ENCODE peak calls at places on chromosomes 13 and 19, in five cellular contexts. F, U, I, P and M are unnamed samples.

GRCh38 chr19:5134683-5135082 is 165.8 kb downstream of the KDM4B start:
- DNase-seq in F (no peak), I (no peak), U (no peak), P (no peak), M (no peak)

GRCh38 chr19:574658-575526 is 2.5 kb downstream of the BSG start:
- DNase-seq in F (peak), P (peak), I (peak), U (no peak), M (peak)

GRCh38 chr13:99086149-99086868 is 108.4 kb upstream of the DOCK9 start:
- DNase-seq in U (peak), I (peak), P (peak), F (peak), M (peak)

GRCh38 chr13:105342421-105342820 is 1193.0 kb downstream of the EFNB2 start:
- DNase-seq in F (no peak), U (no peak), P (no peak), I (no peak), M (no peak)

GRCh38 chr19:41230067-41230857 is 11.2 kb downstream of the AXL start:
- DNase-seq in P (no peak), I (no peak), F (no peak), U (no peak), M (no peak)

GRCh38 chr13:26919311-26919710 is 158.7 kb upstream of the GPR12 start:
- DNase-seq in U (no peak), F (no peak), I (no peak), P (no peak), M (no peak)

GRCh38 chr19:42081584-42082258 is 5.8 kb downstream of the ZNF574 start:
- DNase-seq in I (no peak), P (no peak), U (no peak), F (peak), M (peak)

GRCh38 chr13:36124236-36124822 is 6.9 kb downstream of the DCLK1 start:
- DNase-seq in P (no peak), F (peak), U (no peak), I (no peak), M (peak)

GRCh38 chr13:36766295-36766694 is 52.7 kb upstream of the RFXAP start:
- DNase-seq in F (peak), P (no peak), I (no peak), U (no peak), M (peak)

GRCh38 chr19:40688294-40688693 is 2.2 kb downstream of the NUMBL start:
- DNase-seq in P (no peak), F (no peak), U (no peak), I (no peak), M (no peak)

GRCh38 chr13:79779761-79780160 is 298.8 kb downstream of the NDFIP2 start:
- DNase-seq in F (peak), U (peak), P (no peak), I (no peak), M (peak)

GRCh38 chr19:49441210-49441959 is at the start of gene SLC17A7:
- DNase-seq in F (no peak), U (peak), P (peak), I (peak), M (no peak)

GRCh38 chr19:15487038-15487437 is 7.7 kb upstream of the PGLYRP2 start:
- DNase-seq in F (no peak), I (no peak), U (no peak), P (no peak), M (no peak)

GRCh38 chr13:21069561-21070004 is 8.2 kb upstream of the LATS2 start:
- DNase-seq in I (no peak), P (no peak), U (no peak), F (peak), M (peak)

GRCh38 chr19:42122691-42123607 is 9.3 kb downstream of the POU2F2 start:
- DNase-seq in U (peak), P (no peak), F (no peak), I (no peak), M (no peak)

GRCh38 chr13:114261328-114261965 is 20.0 kb upstream of the UPF3A start:
- DNase-seq in P (peak), F (no peak), U (no peak), I (no peak), M (no peak)

GRCh38 chr19:10566658-10567410 is 1.0 kb upstream of the KRI1 start:
- DNase-seq in I (no peak), F (no peak), U (peak), P (no peak), M (no peak)

GRCh38 chr13:51687928-51688714 is 103.9 kb downstream of the WDFY2 start:
- DNase-seq in I (no peak), P (no peak), U (no peak), F (no peak), M (no peak)

GRCh38 chr13:19759669-19760068 is 23.1 kb downstream of the PSPC1 start:
- DNase-seq in P (no peak), U (no peak), I (no peak), F (no peak), M (no peak)

GRCh38 chr19:42271861-42272534 is 2.9 kb downstream of the CIC start:
- DNase-seq in P (no peak), F (no peak), I (no peak), U (no peak), M (no peak)

GRCh38 chr13:33927315-33927714 is 109.4 kb downstream of the RFC3 start:
- DNase-seq in I (no peak), F (peak), U (no peak), P (no peak), M (peak)

GRCh38 chr19:4662812-4663211 is 7.3 kb downstream of the MYDGF start:
- DNase-seq in I (no peak), P (no peak), F (no peak), U (no peak), M (no peak)

GRCh38 chr19:45876411-45877197 is 9.3 kb downstream of the IRF2BP1 start:
- DNase-seq in U (peak), F (peak), P (peak), I (peak), M (no peak)

GRCh38 chr19:35261356-35262100 is 7.2 kb upstream of the USF2 start:
- DNase-seq in P (no peak), U (peak), I (peak), F (no peak), M (no peak)

GRCh38 chr19:17185590-17185989 is 29.6 kb upstream of the USE1 start:
- DNase-seq in F (no peak), P (no peak), I (no peak), U (no peak), M (no peak)

GRCh38 chr13:51644649-51645048 is 60.4 kb downstream of the WDFY2 start:
- DNase-seq in P (no peak), I (no peak), U (no peak), F (peak), M (peak)

GRCh38 chr13:104773775-104774174 is 1707.6 kb upstream of the SLC10A2 start:
- DNase-seq in U (no peak), I (no peak), F (peak), P (peak), M (peak)

GRCh38 chr19:10603084-10603872 is 16.2 kb upstream of the AP1M2 start:
- DNase-seq in I (peak), P (peak), U (peak), F (peak), M (no peak)

GRCh38 chr13:43720780-43721397 is 65.9 kb downstream of the ENOX1 start:
- DNase-seq in P (no peak), I (no peak), U (no peak), F (no peak), M (peak)

GRCh38 chr13:106182404-106182803 is 353.1 kb downstream of the EFNB2 start:
- DNase-seq in P (no peak), I (no peak), F (peak), U (no peak), M (peak)

GRCh38 chr13:114109646-114110045 is 22.8 kb downstream of the RASA3 start:
- DNase-seq in F (no peak), U (peak), I (peak), P (no peak), M (no peak)

GRCh38 chr19:49492573-49493411 is 3.4 kb upstream of the RPS11 start:
- DNase-seq in F (no peak), I (no peak), U (no peak), P (no peak), M (peak)

GRCh38 chr19:1853295-1854031 is 5.2 kb upstream of the REXO1 start:
- DNase-seq in I (peak), U (peak), F (peak), P (peak), M (peak)

GRCh38 chr13:48979892-48980291 is 4.2 kb downstream of the FNDC3A start:
- DNase-seq in U (no peak), I (no peak), P (no peak), F (no peak), M (no peak)

GRCh38 chr13:53045110-53045509 is 16.5 kb downstream of the OLFM4 start:
- DNase-seq in U (no peak), I (no peak), P (no peak), F (no peak), M (peak)

GRCh38 chr13:68369739-68370138 is 1139.6 kb upstream of the PCDH9 start:
- DNase-seq in F (no peak), U (no peak), I (no peak), P (no peak), M (peak)

GRCh38 chr19:16261584-16262370 is 62.8 kb upstream of the KLF2 start:
- DNase-seq in P (no peak), F (no peak), I (peak), U (no peak), M (no peak)

GRCh38 chr13:26601669-26602068 is 44.2 kb downstream of the WASF3 start:
- DNase-seq in I (no peak), F (peak), U (no peak), P (no peak), M (peak)

GRCh38 chr19:51093510-51094345 is 11.0 kb upstream of the KLK14 start:
- DNase-seq in I (no peak), F (no peak), U (no peak), P (no peak), M (no peak)

GRCh38 chr19:51093066-51093465 is 10.4 kb upstream of the KLK14 start:
- DNase-seq in I (no peak), F (no peak), P (no peak), U (no peak), M (no peak)

GRCh38 chr19:51090471-51090870 is 7.8 kb upstream of the KLK14 start:
- DNase-seq in F (no peak), U (no peak), P (no peak), I (no peak), M (no peak)

GRCh38 chr19:51091126-51091525 is 8.4 kb upstream of the KLK14 start:
- DNase-seq in F (no peak), I (no peak), P (no peak), U (no peak), M (no peak)

DNA sequence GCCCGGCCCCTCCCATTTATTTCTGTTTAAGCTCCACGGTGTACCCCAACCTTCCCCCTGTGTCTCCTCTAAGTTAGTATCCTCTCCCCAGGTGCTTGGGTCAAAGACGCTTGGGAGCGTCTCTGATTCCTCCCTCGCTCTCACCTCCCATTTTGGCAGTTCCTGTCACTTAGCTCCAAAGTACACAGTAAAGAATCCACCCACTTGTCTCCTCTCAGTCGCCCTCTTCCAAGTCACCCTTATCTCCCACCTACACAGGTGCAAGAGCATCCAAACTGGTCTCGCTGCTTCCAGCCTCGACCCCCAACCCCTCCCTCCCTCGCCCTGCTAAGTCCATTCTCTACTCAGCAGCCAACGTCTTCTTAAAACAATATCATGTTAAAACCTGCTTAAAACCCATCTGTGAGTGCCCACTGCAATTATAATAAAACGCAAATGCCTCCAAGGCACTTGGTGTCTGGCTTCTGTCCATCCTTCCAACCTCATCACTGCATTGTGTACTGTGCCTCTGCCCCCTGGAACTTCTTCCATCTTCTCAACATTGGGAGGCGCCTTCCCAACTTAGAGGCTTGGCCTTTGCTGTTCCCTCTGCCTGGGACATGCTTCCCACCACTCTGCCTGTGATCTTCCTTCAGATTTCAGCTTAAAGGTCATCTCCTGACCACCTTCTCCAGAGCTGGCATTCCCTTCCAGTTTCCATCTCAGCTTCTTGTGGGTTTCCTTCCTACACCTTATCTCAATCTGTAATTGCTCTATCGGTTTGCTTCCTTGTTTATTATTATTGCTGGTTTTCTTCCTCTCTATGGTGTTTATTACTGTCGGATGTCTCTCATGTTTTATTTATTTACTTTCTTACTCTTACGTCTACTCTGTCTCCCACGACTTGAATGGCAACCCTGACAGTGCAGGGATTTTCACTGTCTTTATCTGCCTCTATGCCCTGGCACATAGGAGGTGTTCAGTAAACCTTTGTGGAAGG is 9.5 kb upstream of the KLK14 start:
- DNase-seq in F (no peak), I (no peak), U (no peak), P (no peak), M (no peak)
- TF ChIP-seq CTCF in F (no peak), I (no peak), U (no peak), P (no peak), M (no peak)

DNA sequence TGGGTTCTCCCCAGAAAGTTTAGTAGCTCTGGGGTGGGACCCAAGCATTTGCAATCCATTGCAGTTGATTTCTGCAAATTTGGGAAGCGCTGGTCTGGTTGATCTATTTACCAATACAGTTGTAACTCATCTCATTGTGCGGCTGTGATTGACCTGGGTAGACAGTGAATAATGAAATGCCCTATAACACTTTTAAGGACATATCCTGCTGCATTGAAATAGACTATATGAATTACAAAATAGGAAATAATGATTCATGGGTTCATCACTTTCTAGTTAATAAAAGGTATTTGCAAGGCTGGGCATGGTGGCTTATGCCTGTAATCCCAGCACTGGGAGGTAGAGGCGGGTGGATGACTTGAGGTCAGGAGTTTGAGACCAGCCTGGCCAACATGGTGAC is 59.0 kb upstream of the FARP1 start:
- DNase-seq in U (no peak), I (no peak), P (no peak), F (no peak), M (no peak)
- TF ChIP-seq CTCF in U (no peak), I (no peak), P (no peak), F (no peak), M (no peak)

DNA sequence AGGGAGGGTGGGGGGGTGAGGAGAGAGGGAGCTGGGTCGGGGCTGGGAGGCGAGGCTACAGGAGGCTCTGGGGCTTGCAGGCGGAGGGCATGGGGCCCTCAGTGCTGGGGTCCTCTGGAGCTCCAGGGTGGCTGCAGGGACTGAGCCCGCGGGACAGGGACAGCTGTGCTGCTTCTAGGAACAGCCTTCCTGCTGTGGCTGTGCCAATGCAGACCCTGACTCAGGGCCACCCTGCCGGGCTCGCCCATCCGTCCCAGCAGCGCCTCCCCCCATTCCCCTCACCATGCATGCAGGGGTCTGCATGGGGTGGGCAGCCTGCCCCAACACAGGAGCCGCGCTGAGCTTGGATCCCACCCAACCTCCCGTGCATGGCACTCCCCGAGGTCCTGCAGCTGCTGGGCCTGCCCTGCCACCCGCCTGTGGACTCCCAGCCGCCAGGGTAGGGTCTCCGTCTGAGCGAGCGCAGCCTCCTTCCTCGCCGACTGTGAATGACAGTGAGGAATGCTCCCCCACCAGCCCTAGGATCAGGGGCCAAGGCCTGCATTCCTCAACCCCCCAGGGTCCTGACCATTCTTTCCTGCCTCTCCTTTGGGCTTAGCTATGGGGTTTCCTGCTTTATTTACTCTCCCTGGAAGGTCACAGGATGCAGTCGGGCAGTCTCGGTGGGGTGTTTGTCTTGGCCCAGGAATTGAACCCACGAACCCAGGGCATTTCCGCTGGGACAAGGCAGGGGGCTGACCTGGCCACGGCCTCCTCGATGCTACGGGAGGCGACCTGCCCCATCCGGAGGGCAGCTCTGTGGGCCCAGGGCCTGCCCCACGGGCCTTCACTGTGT is 23.4 kb downstream of the CEBPG start:
- DNase-seq in P (no peak), F (peak), U (peak), I (peak), M (no peak)
- TF ChIP-seq CTCF in P (no peak), F (no peak), U (no peak), I (no peak), M (no peak)

DNA sequence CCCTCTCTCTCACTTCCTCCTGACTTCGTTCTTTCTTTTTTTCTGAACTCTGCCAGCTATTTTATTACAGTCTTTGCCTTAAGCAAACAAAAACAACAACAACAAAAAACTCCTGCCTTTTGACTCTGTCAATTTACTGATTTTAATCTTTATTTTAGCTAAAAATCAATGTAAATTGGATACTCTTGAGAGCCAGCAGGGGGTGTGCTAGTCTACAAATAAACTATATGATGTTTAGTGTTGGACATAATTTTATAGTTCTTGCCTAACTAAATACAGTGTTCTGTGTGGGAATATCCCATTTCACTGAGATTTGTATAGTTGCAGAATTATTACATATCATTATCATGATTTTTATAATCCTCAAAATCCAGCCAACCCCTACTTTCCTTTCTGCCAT is 1199.9 kb upstream of the SPRY2 start:
- DNase-seq in P (peak), I (no peak), F (no peak), U (no peak), M (peak)
- TF ChIP-seq CTCF in P (no peak), I (no peak), F (peak), U (no peak), M (peak)